ENCODE peak calls at places on chromosomes 5 and 9, in six cellular contexts. X, T, L, C, H and W are unnamed samples.

GRCh38 chr9:93114984-93115335 is 18.9 kb downstream of the CARD19 start:
- DNase-seq in C (no peak), H (no peak), L (no peak), T (no peak), X (no peak), W (no peak)

GRCh38 chr5:101018299-101018698 is 115.2 kb upstream of the ST8SIA4 start:
- DNase-seq in H (no peak), L (no peak), X (no peak), C (no peak), T (no peak), W (no peak)

GRCh38 chr9:113541019-113541900 is 77.7 kb downstream of the RGS3 start:
- DNase-seq in X (no peak), C (no peak), L (peak), H (no peak), T (peak), W (peak)

GRCh38 chr5:1736065-1736464 is 63.6 kb downstream of the MRPL36 start:
- DNase-seq in T (no peak), H (peak), X (no peak), C (no peak), L (no peak), W (no peak)

GRCh38 chr5:116137544-116138378 is 52.9 kb downstream of the COMMD10 start:
- DNase-seq in H (no peak), T (peak), C (no peak), L (no peak), X (no peak), W (no peak)

GRCh38 chr5:139637438-139638089 is 10.6 kb upstream of the CXXC5 start:
- DNase-seq in C (peak), T (peak), H (peak), L (peak), X (peak), W (peak)

GRCh38 chr5:15105799-15106393 is 234.3 kb upstream of the ANKH start:
- DNase-seq in L (no peak), H (peak), C (no peak), T (peak), X (no peak), W (peak)

GRCh38 chr5:90982576-90982975 is 400.5 kb downstream of the ARRDC3 start:
- DNase-seq in H (no peak), T (no peak), C (no peak), L (no peak), X (no peak), W (no peak)

GRCh38 chr5:107359916-107360234 is 310.9 kb downstream of the EFNA5 start:
- DNase-seq in X (no peak), L (no peak), T (no peak), C (no peak), H (no peak), W (no peak)

GRCh38 chr5:121366515-121366914 is 485.2 kb upstream of the FTMT start:
- DNase-seq in L (no peak), H (no peak), T (peak), X (no peak), C (no peak), W (peak)

GRCh38 chr9:13480688-13481087 is 201.2 kb upstream of the MPDZ start:
- DNase-seq in X (no peak), T (no peak), C (no peak), H (no peak), L (no peak), W (no peak)

GRCh38 chr9:69894720-69895119 is 74.1 kb downstream of the CFAP95 start:
- DNase-seq in H (no peak), C (no peak), X (no peak), T (no peak), L (no peak), W (no peak)

GRCh38 chr9:4503103-4503502 is 12.8 kb downstream of the SLC1A1 start:
- DNase-seq in C (no peak), T (no peak), L (no peak), X (no peak), H (no peak), W (no peak)
- TF ChIP-seq POLR2A in C (no peak), T (no peak), L (no peak), X (no peak), H (no peak), W (no peak)

GRCh38 chr9:124771021-124771866 is at the start of gene NR6A1:
- DNase-seq in H (peak), X (peak), C (peak), L (peak), T (peak), W (peak)
- TF ChIP-seq POLR2A in H (no peak), X (no peak), C (peak), L (no peak), T (no peak), W (peak)

GRCh38 chr5:9544056-9544455 is 1.8 kb downstream of the SEMA5A start:
- DNase-seq in H (no peak), T (peak), C (no peak), L (no peak), X (no peak), W (no peak)

GRCh38 chr5:9545301-9545958 is 445 bp downstream of the SEMA5A start:
- DNase-seq in C (peak), T (no peak), L (peak), X (no peak), H (no peak), W (no peak)

GRCh38 chr5:9546973-9547947 is 1.4 kb upstream of the SEMA5A start:
- DNase-seq in C (peak), L (no peak), T (peak), H (no peak), X (no peak), W (no peak)

GRCh38 chr5:9544502-9545300 is 1.2 kb downstream of the SEMA5A start:
- DNase-seq in X (peak), H (peak), C (peak), L (peak), T (peak), W (peak)

GRCh38 chr5:9545959-9546851 is at the start of gene SEMA5A:
- DNase-seq in T (peak), H (peak), C (peak), X (peak), L (peak), W (peak)
- TF ChIP-seq POLR2A in T (peak), H (no peak), C (peak), X (no peak), L (no peak), W (peak)

GRCh38 chr5:154630410-154630809 is 124.8 kb upstream of the LARP1 start:
- DNase-seq in X (no peak), C (peak), L (peak), H (no peak), T (no peak), W (no peak)

GRCh38 chr5:154626876-154627552 is 128.2 kb upstream of the LARP1 start:
- DNase-seq in H (no peak), C (no peak), L (no peak), T (no peak), X (no peak), W (no peak)

GRCh38 chr5:154631141-154631540 is 124.0 kb upstream of the LARP1 start:
- DNase-seq in X (no peak), H (no peak), C (no peak), T (no peak), L (peak), W (no peak)

GRCh38 chr5:154627711-154628678 is 127.2 kb upstream of the LARP1 start:
- DNase-seq in X (no peak), T (no peak), H (no peak), C (no peak), L (peak), W (no peak)

GRCh38 chr5:154628685-154629084 is 126.5 kb upstream of the LARP1 start:
- DNase-seq in T (no peak), H (no peak), C (no peak), L (peak), X (no peak), W (no peak)
- TF ChIP-seq POLR2A in T (no peak), H (no peak), C (no peak), L (no peak), X (no peak), W (no peak)

DNA sequence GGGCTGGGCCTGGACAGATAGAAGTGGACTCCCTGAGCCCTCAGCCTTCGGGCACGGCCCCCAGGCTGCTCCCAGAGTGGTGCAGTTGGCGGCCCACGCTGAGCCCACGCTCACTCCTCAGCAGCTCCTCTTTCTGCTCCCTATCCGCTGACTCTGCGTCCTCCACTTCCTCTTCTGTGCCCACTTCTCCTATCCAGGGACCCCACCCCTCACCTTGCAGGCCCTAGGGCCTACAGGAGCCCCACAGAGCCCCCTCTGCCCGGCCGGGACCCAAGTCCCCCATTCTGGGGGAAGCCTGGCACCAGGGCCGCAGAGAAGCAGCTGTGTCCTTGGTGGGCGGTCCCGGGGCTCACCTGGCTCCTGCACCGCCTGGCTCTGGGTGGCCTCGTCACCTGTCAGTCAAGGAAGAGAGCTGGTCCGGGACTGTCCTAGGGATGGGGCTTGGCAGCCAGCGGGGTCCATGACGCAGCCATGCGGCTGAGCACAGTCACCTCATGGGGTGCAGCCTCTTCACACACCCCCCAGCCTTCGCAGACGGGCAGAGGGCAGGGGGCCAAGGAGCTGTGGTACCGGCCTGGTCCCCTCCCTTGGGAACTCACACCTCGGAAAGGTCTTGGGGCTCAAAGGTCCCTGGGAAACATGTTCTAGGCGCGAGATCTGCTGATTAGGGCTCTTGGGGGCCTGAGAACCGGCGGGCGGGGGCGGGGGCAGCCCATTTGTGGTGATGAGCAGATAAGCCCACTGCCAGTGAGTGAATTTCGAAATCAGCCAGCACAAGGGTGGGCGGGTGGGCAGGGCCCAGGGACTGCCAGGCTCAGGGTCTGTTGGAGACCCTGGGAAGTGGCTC is 5.4 kb upstream of the NRARP start:
- DNase-seq in H (peak), C (peak), T (no peak), X (no peak), L (peak), W (no peak)
- TF ChIP-seq POLR2A in H (no peak), C (no peak), T (no peak), X (no peak), L (no peak), W (no peak)

GRCh38 chr9:2640570-2640969 is 19.0 kb downstream of the VLDLR start:
- DNase-seq in L (no peak), X (no peak), H (no peak), C (no peak), T (no peak), W (no peak)
- TF ChIP-seq POLR2A in L (no peak), X (no peak), H (no peak), C (no peak), T (no peak), W (no peak)

GRCh38 chr9:130040901-130041647 is 1.9 kb downstream of the FNBP1 start:
- DNase-seq in C (no peak), X (no peak), H (no peak), T (no peak), L (no peak), W (no peak)

GRCh38 chr9:130043654-130044623 is 950 bp upstream of the FNBP1 start:
- DNase-seq in C (peak), L (peak), T (peak), X (no peak), H (no peak), W (no peak)

GRCh38 chr9:130042406-130042930 is 521 bp downstream of the FNBP1 start:
- DNase-seq in T (no peak), H (no peak), L (peak), C (peak), X (no peak), W (no peak)

GRCh38 chr9:130041648-130042405 is 1.2 kb downstream of the FNBP1 start:
- DNase-seq in C (peak), H (no peak), L (peak), T (peak), X (no peak), W (no peak)

GRCh38 chr9:130042931-130043653 is at the start of gene FNBP1:
- DNase-seq in C (peak), T (peak), X (peak), H (peak), L (peak), W (peak)
- TF ChIP-seq POLR2A in C (peak), T (peak), X (peak), H (peak), L (peak), W (peak)

DNA sequence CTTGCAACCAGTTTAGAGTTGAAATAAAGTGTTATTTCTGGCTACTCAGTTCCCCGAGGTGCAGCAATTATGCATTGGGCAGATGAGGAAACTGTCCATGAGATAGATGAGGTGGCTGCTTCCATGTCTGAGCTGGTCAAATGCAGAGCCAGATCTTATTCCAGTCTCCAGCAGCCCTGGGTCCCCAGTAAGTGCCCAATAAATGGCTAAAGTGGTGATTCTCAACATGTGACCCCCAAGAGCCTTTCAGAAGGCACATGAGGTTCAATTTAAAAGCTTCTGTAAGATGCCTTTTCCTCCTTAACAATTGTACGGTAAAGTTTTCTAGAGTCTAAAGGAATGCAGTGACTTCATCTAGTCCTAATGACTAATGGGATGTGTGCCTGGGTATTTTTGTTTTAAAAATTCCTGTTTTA is 17.5 kb downstream of the ATOX1 start:
- DNase-seq in T (peak), L (no peak), X (no peak), H (no peak), C (no peak), W (no peak)
- TF ChIP-seq POLR2A in T (no peak), L (no peak), X (no peak), H (no peak), C (no peak), W (no peak)

GRCh38 chr5:173962436-173962835 is 26.5 kb upstream of the C5orf47 start:
- DNase-seq in C (no peak), H (no peak), X (no peak), L (no peak), T (no peak), W (no peak)

GRCh38 chr5:173964491-173964890 is 24.5 kb upstream of the C5orf47 start:
- DNase-seq in T (no peak), C (no peak), X (no peak), L (no peak), H (no peak), W (no peak)

GRCh38 chr5:173963867-173964429 is 25.0 kb upstream of the C5orf47 start:
- DNase-seq in C (no peak), T (no peak), L (no peak), H (no peak), X (peak), W (peak)

GRCh38 chr5:173968154-173968553 is 20.8 kb upstream of the C5orf47 start:
- DNase-seq in C (no peak), L (no peak), T (no peak), H (no peak), X (no peak), W (no peak)

GRCh38 chr5:173963107-173963506 is 25.9 kb upstream of the C5orf47 start:
- DNase-seq in H (no peak), L (no peak), X (peak), T (peak), C (no peak), W (peak)
- TF ChIP-seq POLR2A in H (no peak), L (no peak), X (no peak), T (no peak), C (no peak), W (no peak)